ENCODE peak calls at places on chromosomes 11 and 22, in six cellular contexts. One of them, this sample, is unnamed.

GRCh38 chr11:11346249-11346648 is 6.8 kb downstream of the CSNK2A3 start:
- DNase-seq in right lobe of liver: no peak
- DNase-seq in heart left ventricle: no peak
- DNase-seq in GM12891: no peak
- DNase-seq in sigmoid colon: no peak
- DNase-seq in NB4: no peak
- DNase-seq in this sample: no peak

GRCh38 chr11:126926376-126926791 is 74.2 kb downstream of the KIRREL3 start:
- DNase-seq in right lobe of liver: no peak
- DNase-seq in heart left ventricle: no peak
- DNase-seq in GM12891: no peak
- DNase-seq in sigmoid colon: no peak
- DNase-seq in NB4: no peak
- DNase-seq in this sample: no peak

GRCh38 chr22:44726439-44726838 is 24.4 kb downstream of the PRR5 start:
- DNase-seq in right lobe of liver: no peak
- DNase-seq in heart left ventricle: no peak
- DNase-seq in GM12891: no peak
- DNase-seq in sigmoid colon: no peak
- DNase-seq in NB4: no peak
- DNase-seq in this sample: no peak

GRCh38 chr11:22681281-22681812 is 14.9 kb downstream of the GAS2 start:
- DNase-seq in right lobe of liver: no peak
- DNase-seq in heart left ventricle: no peak
- DNase-seq in GM12891: no peak
- DNase-seq in sigmoid colon: no peak
- DNase-seq in NB4: no peak
- DNase-seq in this sample: no peak

GRCh38 chr22:16801088-16801487 is 24.1 kb downstream of the XKR3 start:
- DNase-seq in right lobe of liver: no peak
- DNase-seq in heart left ventricle: no peak
- DNase-seq in GM12891: no peak
- DNase-seq in sigmoid colon: no peak
- DNase-seq in NB4: no peak
- DNase-seq in this sample: no peak

GRCh38 chr22:28074526-28074925 is 155.5 kb upstream of the PITPNB start:
- DNase-seq in right lobe of liver: no peak
- DNase-seq in heart left ventricle: peak
- DNase-seq in GM12891: no peak
- DNase-seq in sigmoid colon: no peak
- DNase-seq in NB4: no peak
- DNase-seq in this sample: no peak

GRCh38 chr11:12158926-12159325 is 48.5 kb downstream of the MICAL2 start:
- DNase-seq in right lobe of liver: no peak
- DNase-seq in heart left ventricle: no peak
- DNase-seq in GM12891: no peak
- DNase-seq in sigmoid colon: no peak
- DNase-seq in NB4: no peak
- DNase-seq in this sample: peak

GRCh38 chr11:77129841-77130756 is 2.1 kb downstream of the MYO7A start:
- DNase-seq in right lobe of liver: no peak
- DNase-seq in heart left ventricle: no peak
- DNase-seq in GM12891: no peak
- DNase-seq in sigmoid colon: no peak
- DNase-seq in NB4: no peak
- DNase-seq in this sample: no peak

GRCh38 chr11:110077866-110078325 is 15.3 kb upstream of the ZC3H12C start:
- DNase-seq in right lobe of liver: no peak
- DNase-seq in heart left ventricle: no peak
- DNase-seq in GM12891: no peak
- DNase-seq in sigmoid colon: no peak
- DNase-seq in NB4: no peak
- DNase-seq in this sample: no peak

GRCh38 chr22:50716291-50717024 is 21.5 kb upstream of the ACR start:
- DNase-seq in right lobe of liver: no peak
- DNase-seq in heart left ventricle: no peak
- DNase-seq in GM12891: no peak
- DNase-seq in sigmoid colon: no peak
- DNase-seq in NB4: no peak
- DNase-seq in this sample: no peak

GRCh38 chr22:49659924-49660315 is 167.8 kb downstream of the BRD1 start:
- DNase-seq in right lobe of liver: no peak
- DNase-seq in heart left ventricle: peak
- DNase-seq in GM12891: no peak
- DNase-seq in sigmoid colon: no peak
- DNase-seq in NB4: no peak
- DNase-seq in this sample: no peak

GRCh38 chr11:134749040-134749586 is 337.1 kb upstream of the B3GAT1 start:
- DNase-seq in right lobe of liver: no peak
- DNase-seq in heart left ventricle: no peak
- DNase-seq in GM12891: no peak
- DNase-seq in sigmoid colon: no peak
- DNase-seq in NB4: no peak
- DNase-seq in this sample: no peak

GRCh38 chr22:27105142-27106025 is 448.0 kb downstream of the MIAT start:
- DNase-seq in right lobe of liver: no peak
- DNase-seq in heart left ventricle: peak
- DNase-seq in GM12891: no peak
- DNase-seq in sigmoid colon: peak
- DNase-seq in NB4: no peak
- DNase-seq in this sample: no peak

GRCh38 chr11:8873966-8874365 is 37.0 kb upstream of the AKIP1 start:
- DNase-seq in right lobe of liver: no peak
- DNase-seq in heart left ventricle: no peak
- DNase-seq in GM12891: no peak
- DNase-seq in sigmoid colon: no peak
- DNase-seq in NB4: peak
- DNase-seq in this sample: no peak

GRCh38 chr22:42434283-42434682 is 2.1 kb upstream of the NFAM1 start:
- DNase-seq in right lobe of liver: no peak
- DNase-seq in heart left ventricle: no peak
- DNase-seq in GM12891: no peak
- DNase-seq in sigmoid colon: peak
- DNase-seq in NB4: no peak
- DNase-seq in this sample: no peak

DNA sequence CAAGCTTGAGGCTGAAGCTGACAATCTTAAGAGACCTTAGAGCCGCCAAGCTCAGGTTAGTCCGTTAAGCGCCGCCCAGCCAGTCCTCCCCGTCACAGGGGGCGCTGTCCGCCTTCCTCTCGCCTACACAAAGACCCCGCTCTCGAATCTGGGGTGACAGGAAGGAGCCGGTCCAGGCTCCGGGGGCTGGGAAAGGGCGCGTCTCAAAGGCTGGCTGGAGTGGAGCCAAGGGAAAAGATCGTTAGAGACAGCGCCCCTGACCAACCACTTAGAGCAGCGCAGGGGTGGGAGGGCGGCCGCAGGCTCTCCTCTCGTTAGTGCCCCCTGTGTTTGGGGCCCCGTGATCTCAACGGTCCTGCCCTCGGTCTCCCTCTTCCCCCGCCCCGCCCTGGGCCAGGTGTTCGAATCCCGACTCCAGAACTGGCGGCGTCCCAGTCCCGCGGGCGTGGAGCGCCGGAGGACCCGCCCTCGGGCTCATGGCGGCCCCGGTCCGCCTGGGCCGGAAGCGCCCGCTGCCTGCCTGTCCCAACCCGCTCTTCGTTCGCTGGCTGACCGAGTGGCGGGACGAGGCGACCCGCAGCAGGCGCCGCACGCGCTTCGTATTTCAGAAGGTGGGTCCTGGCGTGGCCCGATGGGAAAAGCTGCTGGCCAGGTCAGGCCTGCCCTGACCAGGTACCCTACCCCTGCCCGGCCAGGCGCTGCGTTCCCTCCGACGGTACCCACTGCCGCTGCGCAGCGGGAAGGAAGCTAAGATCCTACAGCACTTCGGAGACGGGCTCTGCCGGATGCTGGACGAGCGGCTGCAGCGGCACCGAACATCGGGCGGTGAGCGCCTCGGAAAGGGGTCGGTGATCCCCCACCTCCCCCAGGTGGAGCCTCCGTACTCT is at the start of gene MUS81:
- DNase-seq in right lobe of liver: peak
- DNase-seq in heart left ventricle: peak
- DNase-seq in GM12891: peak
- DNase-seq in sigmoid colon: peak
- DNase-seq in NB4: peak
- DNase-seq in this sample: peak
- TF ChIP-seq POLR2A in right lobe of liver: peak
- TF ChIP-seq POLR2A in heart left ventricle: peak
- TF ChIP-seq POLR2A in GM12891: no peak
- TF ChIP-seq POLR2A in sigmoid colon: peak
- TF ChIP-seq POLR2A in NB4: peak
- TF ChIP-seq POLR2A in this sample: peak

GRCh38 chr11:85028329-85029101 is 598.6 kb downstream of the DLG2 start:
- DNase-seq in right lobe of liver: no peak
- DNase-seq in heart left ventricle: no peak
- DNase-seq in GM12891: no peak
- DNase-seq in sigmoid colon: no peak
- DNase-seq in NB4: no peak
- DNase-seq in this sample: no peak
- TF ChIP-seq POLR2A in right lobe of liver: no peak
- TF ChIP-seq POLR2A in heart left ventricle: no peak
- TF ChIP-seq POLR2A in GM12891: no peak
- TF ChIP-seq POLR2A in sigmoid colon: no peak
- TF ChIP-seq POLR2A in NB4: no peak
- TF ChIP-seq POLR2A in this sample: no peak

GRCh38 chr11:78177216-78177615 is 11.2 kb downstream of the KCTD21 start:
- DNase-seq in right lobe of liver: no peak
- DNase-seq in heart left ventricle: no peak
- DNase-seq in GM12891: no peak
- DNase-seq in sigmoid colon: no peak
- DNase-seq in NB4: no peak
- DNase-seq in this sample: no peak
- TF ChIP-seq POLR2A in right lobe of liver: no peak
- TF ChIP-seq POLR2A in heart left ventricle: no peak
- TF ChIP-seq POLR2A in GM12891: no peak
- TF ChIP-seq POLR2A in sigmoid colon: no peak
- TF ChIP-seq POLR2A in NB4: no peak
- TF ChIP-seq POLR2A in this sample: no peak

GRCh38 chr11:46141597-46141996 is 20.3 kb upstream of the PHF21A start:
- DNase-seq in right lobe of liver: no peak
- DNase-seq in heart left ventricle: no peak
- DNase-seq in GM12891: no peak
- DNase-seq in sigmoid colon: no peak
- DNase-seq in NB4: no peak
- DNase-seq in this sample: no peak

GRCh38 chr11:46142561-46142960 is 21.3 kb upstream of the PHF21A start:
- DNase-seq in right lobe of liver: no peak
- DNase-seq in heart left ventricle: no peak
- DNase-seq in GM12891: no peak
- DNase-seq in sigmoid colon: no peak
- DNase-seq in NB4: no peak
- DNase-seq in this sample: no peak

GRCh38 chr11:46143049-46143806 is 22.0 kb upstream of the PHF21A start:
- DNase-seq in right lobe of liver: no peak
- DNase-seq in heart left ventricle: no peak
- DNase-seq in GM12891: no peak
- DNase-seq in sigmoid colon: no peak
- DNase-seq in NB4: no peak
- DNase-seq in this sample: no peak

GRCh38 chr11:46149342-46149741 is 28.1 kb upstream of the PHF21A start:
- DNase-seq in right lobe of liver: no peak
- DNase-seq in heart left ventricle: no peak
- DNase-seq in GM12891: no peak
- DNase-seq in sigmoid colon: no peak
- DNase-seq in NB4: no peak
- DNase-seq in this sample: no peak

DNA sequence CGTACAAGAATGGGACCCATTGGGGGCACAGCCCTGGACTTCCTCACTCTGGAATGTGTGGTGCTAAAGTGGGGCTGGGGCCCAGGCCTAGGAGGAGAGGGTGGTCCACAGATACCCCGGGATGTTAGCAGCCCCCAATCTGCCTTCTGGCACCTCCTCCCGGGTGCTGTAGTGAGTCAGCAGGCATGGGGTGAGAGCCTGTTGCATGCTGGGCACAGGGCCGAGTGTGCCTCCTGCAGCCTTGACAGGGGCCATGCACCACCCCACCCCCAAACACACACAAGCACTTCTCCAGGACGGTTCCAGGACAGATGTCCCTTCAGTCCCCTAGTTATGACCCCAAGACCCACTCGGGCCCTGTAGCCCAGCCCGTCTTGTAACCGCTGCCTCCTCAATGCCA is 23.5 kb upstream of the PHF21A start:
- DNase-seq in right lobe of liver: no peak
- DNase-seq in heart left ventricle: no peak
- DNase-seq in GM12891: no peak
- DNase-seq in sigmoid colon: no peak
- DNase-seq in NB4: no peak
- DNase-seq in this sample: no peak
- TF ChIP-seq POLR2A in right lobe of liver: no peak
- TF ChIP-seq POLR2A in heart left ventricle: no peak
- TF ChIP-seq POLR2A in GM12891: no peak
- TF ChIP-seq POLR2A in sigmoid colon: no peak
- TF ChIP-seq POLR2A in NB4: no peak
- TF ChIP-seq POLR2A in this sample: no peak

DNA sequence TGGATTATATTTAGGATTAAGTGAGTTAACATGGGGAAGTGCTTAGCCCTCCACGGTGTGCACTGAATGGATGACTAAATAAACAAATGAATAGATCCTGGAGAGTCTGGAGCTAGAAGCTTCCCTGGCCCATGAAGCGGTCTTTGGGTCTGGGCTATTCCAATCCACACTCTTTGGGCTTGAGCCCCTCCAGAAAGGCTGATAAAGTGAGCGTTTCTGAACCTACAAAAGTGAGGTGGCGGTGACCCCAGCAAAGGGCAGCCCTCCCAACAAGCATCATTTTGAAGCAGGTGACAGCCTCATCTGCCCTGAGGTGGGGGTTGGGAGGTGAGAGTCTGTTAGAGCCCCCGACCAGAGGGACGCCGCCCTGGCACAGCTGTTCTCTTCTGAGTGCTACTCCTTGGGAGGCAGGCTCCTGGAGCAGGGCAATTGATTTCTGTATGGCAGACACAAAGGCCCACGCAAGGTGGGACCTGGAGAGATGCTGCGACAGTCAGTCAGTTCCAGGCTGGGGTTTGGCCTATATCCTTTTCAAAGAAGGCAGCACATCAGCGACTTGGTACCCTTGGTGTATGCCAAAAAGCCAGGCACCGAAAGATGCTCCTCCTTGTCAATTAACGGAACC is 157.8 kb downstream of the CACNA1I start:
- DNase-seq in right lobe of liver: no peak
- DNase-seq in heart left ventricle: no peak
- DNase-seq in GM12891: no peak
- DNase-seq in sigmoid colon: no peak
- DNase-seq in NB4: no peak
- DNase-seq in this sample: no peak
- TF ChIP-seq POLR2A in right lobe of liver: no peak
- TF ChIP-seq POLR2A in heart left ventricle: no peak
- TF ChIP-seq POLR2A in GM12891: no peak
- TF ChIP-seq POLR2A in sigmoid colon: no peak
- TF ChIP-seq POLR2A in NB4: no peak
- TF ChIP-seq POLR2A in this sample: no peak

GRCh38 chr11:1748467-1749019 is 1.9 kb downstream of the IFITM10 start:
- DNase-seq in right lobe of liver: no peak
- DNase-seq in heart left ventricle: no peak
- DNase-seq in GM12891: no peak
- DNase-seq in sigmoid colon: no peak
- DNase-seq in NB4: no peak
- DNase-seq in this sample: no peak
- TF ChIP-seq POLR2A in right lobe of liver: no peak
- TF ChIP-seq POLR2A in heart left ventricle: no peak
- TF ChIP-seq POLR2A in GM12891: no peak
- TF ChIP-seq POLR2A in sigmoid colon: no peak
- TF ChIP-seq POLR2A in NB4: no peak
- TF ChIP-seq POLR2A in this sample: no peak